ENCODE peak calls at places on chromosomes 5 and 9, in four cellular contexts. One of them, this sample, is unnamed.

GRCh38 chr9:114005371-114006154 is 72.5 kb downstream of the AMBP start:
- DNase-seq in amniotic stem cell: no peak
- DNase-seq in GDM1: no peak
- DNase-seq in RWPE2: peak
- DNase-seq in this sample: no peak

GRCh38 chr9:37919166-37919955 is 15.4 kb upstream of the SLC25A51 start:
- DNase-seq in amniotic stem cell: no peak
- DNase-seq in GDM1: no peak
- DNase-seq in RWPE2: peak
- DNase-seq in this sample: no peak

GRCh38 chr5:151222769-151223446 is 984 bp downstream of the CCDC69 start:
- DNase-seq in GDM1: peak
- DNase-seq in amniotic stem cell: no peak
- DNase-seq in RWPE2: no peak
- DNase-seq in this sample: peak

GRCh38 chr9:132018957-132019405 is 60.7 kb downstream of the MED27 start:
- DNase-seq in RWPE2: no peak
- DNase-seq in GDM1: no peak
- DNase-seq in amniotic stem cell: no peak
- DNase-seq in this sample: no peak

GRCh38 chr5:1016476-1016875 is 7.9 kb downstream of the NKD2 start:
- DNase-seq in amniotic stem cell: no peak
- DNase-seq in GDM1: no peak
- DNase-seq in RWPE2: no peak
- DNase-seq in this sample: no peak

GRCh38 chr9:129996161-129996849 is 46.7 kb downstream of the FNBP1 start:
- DNase-seq in GDM1: no peak
- DNase-seq in RWPE2: no peak
- DNase-seq in amniotic stem cell: no peak
- DNase-seq in this sample: no peak

GRCh38 chr5:14171621-14172020 is 28.5 kb downstream of the TRIO start:
- DNase-seq in GDM1: no peak
- DNase-seq in amniotic stem cell: no peak
- DNase-seq in RWPE2: no peak
- DNase-seq in this sample: no peak

GRCh38 chr9:686381-686813 is 155.1 kb upstream of the DMRT1 start:
- DNase-seq in RWPE2: peak
- DNase-seq in amniotic stem cell: peak
- DNase-seq in GDM1: no peak
- DNase-seq in this sample: no peak

GRCh38 chr9:27528278-27528885 is 1.2 kb downstream of the MOB3B start:
- DNase-seq in RWPE2: peak
- DNase-seq in GDM1: no peak
- DNase-seq in amniotic stem cell: no peak
- DNase-seq in this sample: peak

GRCh38 chr5:151063136-151063544 is 17.7 kb downstream of the TNIP1 start:
- DNase-seq in amniotic stem cell: peak
- DNase-seq in RWPE2: no peak
- DNase-seq in GDM1: no peak
- DNase-seq in this sample: no peak

GRCh38 chr5:79800979-79801827 is 111.6 kb downstream of the CMYA5 start:
- DNase-seq in GDM1: no peak
- DNase-seq in RWPE2: no peak
- DNase-seq in amniotic stem cell: no peak
- DNase-seq in this sample: no peak

GRCh38 chr5:74099538-74099937 is 473.5 kb downstream of the ARHGEF28 start:
- DNase-seq in amniotic stem cell: no peak
- DNase-seq in GDM1: no peak
- DNase-seq in RWPE2: no peak
- DNase-seq in this sample: no peak

GRCh38 chr5:17355585-17356346 is 138.3 kb downstream of the BASP1 start:
- DNase-seq in RWPE2: no peak
- DNase-seq in GDM1: no peak
- DNase-seq in amniotic stem cell: peak
- DNase-seq in this sample: no peak

GRCh38 chr5:153959134-153959957 is 79.4 kb downstream of the FAM114A2 start:
- DNase-seq in GDM1: no peak
- DNase-seq in amniotic stem cell: peak
- DNase-seq in RWPE2: no peak
- DNase-seq in this sample: no peak

GRCh38 chr5:107153304-107153703 is 517.4 kb downstream of the EFNA5 start:
- DNase-seq in RWPE2: no peak
- DNase-seq in amniotic stem cell: no peak
- DNase-seq in GDM1: no peak
- DNase-seq in this sample: no peak

GRCh38 chr5:134122530-134122929 is 8.0 kb downstream of the TCF7 start:
- DNase-seq in RWPE2: no peak
- DNase-seq in GDM1: no peak
- DNase-seq in amniotic stem cell: no peak
- DNase-seq in this sample: no peak

GRCh38 chr9:15240927-15241326 is 66.1 kb downstream of the TTC39B start:
- DNase-seq in amniotic stem cell: no peak
- DNase-seq in RWPE2: no peak
- DNase-seq in GDM1: no peak
- DNase-seq in this sample: no peak

GRCh38 chr5:141051526-141051876 is 327 bp downstream of the PCDHB1 start:
- DNase-seq in GDM1: no peak
- DNase-seq in amniotic stem cell: no peak
- DNase-seq in RWPE2: no peak
- DNase-seq in this sample: no peak

GRCh38 chr5:146440870-146441495 is 6.2 kb upstream of the TCERG1 start:
- DNase-seq in GDM1: no peak
- DNase-seq in amniotic stem cell: no peak
- DNase-seq in RWPE2: no peak
- DNase-seq in this sample: no peak

GRCh38 chr5:141560141-141560540 is 58.7 kb downstream of the DIAPH1 start:
- DNase-seq in amniotic stem cell: no peak
- DNase-seq in RWPE2: no peak
- DNase-seq in GDM1: no peak
- DNase-seq in this sample: no peak

GRCh38 chr5:92017786-92018185 is 634.7 kb upstream of the ARRDC3 start:
- DNase-seq in GDM1: no peak
- DNase-seq in amniotic stem cell: peak
- DNase-seq in RWPE2: no peak
- DNase-seq in this sample: no peak

GRCh38 chr9:37582548-37583157 is 6.5 kb upstream of the FBXO10 start:
- DNase-seq in GDM1: peak
- DNase-seq in RWPE2: no peak
- DNase-seq in amniotic stem cell: peak
- DNase-seq in this sample: no peak